ENCODE peak calls at places on chromosomes 6 and 20, in four cellular contexts. One of them, this sample, is unnamed.

GRCh38 chr6:157830354-157831017 is 7.4 kb downstream of the SNX9 start:
- DNase-seq in spleen: no peak
- DNase-seq in epithelial cell of esophagus: no peak
- DNase-seq in GM23338: no peak
- DNase-seq in this sample: no peak

GRCh38 chr6:134722429-134722828 is 227.5 kb downstream of the ALDH8A1 start:
- DNase-seq in spleen: no peak
- DNase-seq in epithelial cell of esophagus: no peak
- DNase-seq in GM23338: no peak
- DNase-seq in this sample: no peak

GRCh38 chr6:31383149-31383548 is 20.2 kb upstream of the MICA start:
- DNase-seq in spleen: no peak
- DNase-seq in epithelial cell of esophagus: peak
- DNase-seq in GM23338: no peak
- DNase-seq in this sample: no peak

GRCh38 chr6:70390067-70390466 is 23.2 kb upstream of the FAM135A start:
- DNase-seq in spleen: no peak
- DNase-seq in epithelial cell of esophagus: no peak
- DNase-seq in GM23338: no peak
- DNase-seq in this sample: no peak

GRCh38 chr20:4926531-4927156 is 74.7 kb downstream of the SLC23A2 start:
- DNase-seq in spleen: no peak
- DNase-seq in epithelial cell of esophagus: no peak
- DNase-seq in GM23338: no peak
- DNase-seq in this sample: no peak

GRCh38 chr6:33314515-33314942 is 651 bp upstream of the TAPBP start:
- DNase-seq in spleen: peak
- DNase-seq in epithelial cell of esophagus: peak
- DNase-seq in GM23338: peak
- DNase-seq in this sample: peak

GRCh38 chr6:142881771-142882170 is 63.2 kb downstream of the HIVEP2 start:
- DNase-seq in spleen: no peak
- DNase-seq in epithelial cell of esophagus: no peak
- DNase-seq in GM23338: no peak
- DNase-seq in this sample: no peak

GRCh38 chr6:133724726-133725125 is 164.2 kb upstream of the TCF21 start:
- DNase-seq in spleen: no peak
- DNase-seq in epithelial cell of esophagus: no peak
- DNase-seq in GM23338: peak
- DNase-seq in this sample: no peak

This sample was measured in posterior vena cava.